ENCODE peak calls at places on chromosomes 11 and 22, in five cellular contexts. C, D, R, W and T are unnamed samples.

GRCh38 chr11:66570826-66571222 is 2.4 kb upstream of the CTSF start:
- DNase-seq in D (no peak), C (no peak), W (no peak), R (no peak), T (no peak)

GRCh38 chr22:24432059-24432853 is 4.9 kb downstream of the ADORA2A start:
- DNase-seq in W (peak), R (peak), C (peak), D (peak), T (peak)

GRCh38 chr11:120912504-120912903 is 111.4 kb upstream of the TBCEL start:
- DNase-seq in C (no peak), R (no peak), W (no peak), D (peak), T (peak)

GRCh38 chr22:29130490-29130889 is 57.7 kb downstream of the KREMEN1 start:
- DNase-seq in D (no peak), C (peak), W (no peak), R (no peak), T (no peak)

GRCh38 chr11:65650547-65651338 is 12.0 kb downstream of the RELA start:
- DNase-seq in D (no peak), R (peak), W (peak), C (no peak), T (no peak)

GRCh38 chr11:117941163-117941707 is 12.0 kb upstream of the TMPRSS13 start:
- DNase-seq in D (no peak), C (no peak), R (no peak), W (peak), T (no peak)

GRCh38 chr11:788953-789940 is 643 bp downstream of the CEND1 start:
- DNase-seq in C (no peak), R (peak), W (no peak), D (no peak), T (no peak)

GRCh38 chr11:74449369-74449931 is 17.9 kb downstream of the KCNE3 start:
- DNase-seq in C (peak), D (peak), R (no peak), W (no peak), T (peak)

GRCh38 chr11:68331338-68331947 is 19.1 kb downstream of the LRP5 start:
- DNase-seq in R (no peak), W (no peak), D (no peak), C (no peak), T (no peak)

GRCh38 chr11:84430661-84431060 is 1144.5 kb upstream of the CCDC90B start:
- DNase-seq in W (no peak), C (no peak), R (no peak), D (no peak), T (no peak)

GRCh38 chr11:116840224-116840745 is 2.9 kb upstream of the APOA1 start:
- DNase-seq in W (no peak), R (peak), D (peak), C (no peak), T (peak)

GRCh38 chr22:44369241-44369652 is 56.5 kb upstream of the SHISAL1 start:
- DNase-seq in D (no peak), R (peak), W (peak), C (peak), T (no peak)

GRCh38 chr11:46920709-46921108 is 2.4 kb upstream of the LRP4 start:
- DNase-seq in W (no peak), D (peak), C (peak), R (peak), T (peak)

DNA sequence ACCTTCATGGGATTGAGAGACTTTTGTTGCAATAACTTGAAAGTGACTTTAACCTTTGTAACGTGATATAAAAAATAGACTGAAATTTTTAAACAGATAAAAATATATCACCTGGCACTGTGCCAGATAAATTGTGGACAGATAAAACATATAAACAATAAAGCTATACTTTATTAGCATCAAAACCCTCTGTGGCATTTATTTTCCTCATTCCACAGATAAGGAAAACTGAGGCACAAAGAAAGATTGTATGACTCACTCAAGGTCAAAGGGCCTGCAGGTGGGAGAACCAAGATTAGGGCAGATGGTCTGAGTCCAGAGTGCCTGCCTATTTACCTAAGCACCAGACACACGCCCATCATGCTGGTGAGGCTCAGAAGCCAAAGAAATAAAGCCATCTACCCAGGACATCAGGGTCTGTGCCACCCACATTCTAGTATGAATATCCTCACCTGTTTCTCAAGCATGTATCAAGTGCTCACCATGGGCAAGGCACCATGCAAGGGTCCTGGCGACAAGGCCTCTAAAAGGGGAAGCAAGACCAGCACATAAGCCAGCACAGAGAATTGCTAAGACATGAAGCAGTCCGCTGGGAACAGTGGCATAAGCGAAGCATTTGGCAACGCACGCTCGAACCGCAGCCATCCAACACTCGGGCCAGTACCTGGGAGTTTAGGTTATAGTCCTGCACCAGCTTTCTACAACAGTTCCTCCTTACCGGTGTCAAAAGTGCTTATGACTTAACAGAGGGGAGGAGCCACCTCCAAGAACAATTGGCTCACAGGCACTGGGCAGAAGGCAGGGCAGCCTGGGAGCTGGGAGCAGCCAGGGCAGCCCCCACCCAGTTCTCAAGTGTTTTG is 17.6 kb downstream of the MYH9 start:
- DNase-seq in R (no peak), W (no peak), C (peak), D (peak), T (peak)
- H3K4me3 ChIP-seq in R (peak), W (peak), C (peak), D (no peak), T (no peak)

GRCh38 chr11:14232652-14233051 is 126.3 kb downstream of the RRAS2 start:
- DNase-seq in W (no peak), R (no peak), C (no peak), D (no peak), T (no peak)
- TF ChIP-seq CTCF in W (peak), R (no peak), C (no peak), D (peak), T (peak)

GRCh38 chr11:44729065-44729464 is 2.3 kb downstream of the TSPAN18 start:
- DNase-seq in D (no peak), C (no peak), R (no peak), W (no peak), T (no peak)
- H3K4me3 ChIP-seq in D (no peak), C (peak), R (no peak), W (peak), T (no peak)

GRCh38 chr22:49027122-49027670 is 800.5 kb downstream of the BRD1 start:
- DNase-seq in C (no peak), R (peak), D (no peak), W (peak), T (no peak)

GRCh38 chr22:49025791-49026475 is 801.7 kb downstream of the BRD1 start:
- DNase-seq in C (peak), R (peak), D (no peak), W (peak), T (no peak)

GRCh38 chr22:49024775-49025440 is 802.8 kb downstream of the BRD1 start:
- DNase-seq in C (peak), R (peak), D (no peak), W (peak), T (no peak)

GRCh38 chr22:49028111-49028510 is 799.6 kb downstream of the BRD1 start:
- DNase-seq in R (peak), W (peak), D (no peak), C (no peak), T (no peak)

GRCh38 chr22:49026476-49027121 is 801.1 kb downstream of the BRD1 start:
- DNase-seq in R (peak), W (peak), C (no peak), D (no peak), T (no peak)
- TF ChIP-seq CTCF in R (no peak), W (no peak), C (no peak), D (no peak), T (no peak)

DNA sequence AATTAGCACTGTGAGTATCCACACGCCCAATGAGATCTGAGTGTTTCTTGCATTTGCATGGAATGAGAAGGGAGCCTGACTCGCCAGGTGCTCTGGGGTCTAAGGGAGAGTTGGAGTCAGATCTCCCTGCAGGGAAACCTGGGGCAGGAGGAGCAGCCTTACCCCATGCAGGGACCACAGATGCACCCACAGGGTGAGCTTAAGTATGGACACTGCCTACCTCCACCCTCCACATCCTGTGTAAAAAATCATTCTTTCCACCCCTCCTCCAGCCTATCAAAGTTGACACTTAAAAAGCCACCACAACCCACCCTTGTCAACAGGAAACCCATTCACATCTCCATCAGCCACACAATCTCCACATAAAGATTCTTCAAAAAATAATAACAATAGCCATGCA is 67.0 kb upstream of the IGLL5 start:
- DNase-seq in C (no peak), R (no peak), W (no peak), D (no peak), T (no peak)
- H3K4me3 ChIP-seq in C (no peak), R (no peak), W (no peak), D (no peak), T (no peak)

GRCh38 chr11:133311230-133311629 is 221.1 kb downstream of the OPCML start:
- DNase-seq in R (no peak), W (no peak), C (no peak), D (no peak), T (no peak)
- TF ChIP-seq CTCF in R (no peak), W (no peak), C (no peak), D (no peak), T (no peak)

DNA sequence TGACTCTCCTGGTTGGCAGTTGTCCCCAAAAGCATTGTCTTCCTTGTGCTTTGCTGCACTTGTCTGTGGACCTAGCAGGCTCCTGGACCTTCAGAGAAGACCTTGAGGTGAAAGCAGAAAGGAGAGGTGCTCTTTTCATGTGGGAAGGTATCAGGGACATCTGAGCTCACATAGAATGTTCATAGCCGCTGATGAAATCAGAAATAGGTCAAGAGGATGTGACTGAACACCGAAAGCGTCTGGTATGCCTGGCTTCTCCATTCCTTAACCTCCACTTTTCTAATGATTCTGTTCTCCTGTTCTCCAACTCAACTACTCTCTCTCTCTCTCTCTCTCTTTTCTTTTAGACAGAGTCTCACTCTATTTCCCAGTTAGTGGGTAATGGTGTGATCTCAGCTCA is 6.2 kb upstream of the CUL5 start:
- DNase-seq in R (no peak), C (no peak), D (no peak), W (no peak), T (no peak)
- H3K4me3 ChIP-seq in R (no peak), C (no peak), D (no peak), W (no peak), T (no peak)

DNA sequence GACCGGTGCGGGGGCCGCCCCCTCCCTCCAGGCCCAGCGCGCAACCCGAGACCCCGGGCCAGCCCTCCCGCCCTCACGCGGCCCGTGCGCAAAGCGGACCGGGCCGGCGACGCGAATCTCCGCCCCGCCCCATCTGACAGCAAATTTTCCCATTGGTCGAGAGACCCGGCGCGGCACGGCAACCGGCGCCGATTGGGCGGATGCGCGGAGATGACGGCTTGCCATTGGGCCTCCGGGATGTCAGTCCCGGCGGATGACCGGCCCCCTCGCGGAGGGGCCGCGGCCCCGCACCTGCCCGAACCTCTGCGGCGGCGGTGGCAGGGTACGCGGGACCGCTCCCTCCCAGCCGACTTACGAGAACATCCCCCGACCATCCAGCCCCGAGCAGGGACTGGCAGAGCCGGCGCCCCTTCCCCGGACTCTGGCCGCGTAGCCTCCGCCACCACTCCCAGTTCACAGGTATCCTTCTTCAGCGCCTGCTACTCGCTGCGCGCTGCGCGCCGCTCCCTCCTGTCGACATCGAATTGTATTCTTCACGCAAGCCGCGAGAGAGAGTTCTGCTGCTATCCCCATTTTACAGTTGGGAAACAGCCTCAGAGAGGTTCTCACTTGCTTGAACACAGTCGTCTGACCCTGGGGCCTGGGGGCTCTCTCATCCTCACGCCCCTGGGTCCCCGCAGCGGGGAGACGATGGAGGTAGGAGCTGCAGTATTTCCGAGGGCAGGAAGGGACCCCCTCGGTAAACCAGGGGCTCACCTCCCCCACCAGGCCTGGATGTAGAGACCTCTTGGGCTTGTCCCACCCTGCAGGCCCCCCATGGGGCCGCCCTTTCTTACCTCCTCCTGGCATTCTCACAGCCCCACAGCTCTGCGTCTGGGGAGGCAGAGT is at the start of gene ARVCF:
- DNase-seq in W (peak), C (peak), D (peak), R (peak), T (peak)
- TF ChIP-seq CTCF in W (peak), C (no peak), D (no peak), R (peak), T (no peak)